ENCODE peak calls at places on chromosomes 1 and 21, in six cellular contexts. T is T-helper 9 cell; B is endodermal cell; S is activated CD4-positive, alpha-beta T cell treated with anti-CD3 and anti-CD28 coated beads, Interleukin-2, amount 50 U/mL, for 4 hours; Z is GM20000; H is stomach. F is an unnamed sample.

GRCh38 chr1:94105501-94105952 is 15.4 kb downstream of the ABCA4 start:
- DNase-seq in T (no peak), B (peak), S (no peak), Z (no peak), H (peak), F (no peak)

GRCh38 chr1:3352084-3352951 is 102.1 kb upstream of the ARHGEF16 start:
- DNase-seq in T (no peak), B (peak), S (no peak), Z (no peak), H (no peak), F (peak)

GRCh38 chr21:35189077-35189863 is 140.2 kb upstream of the RUNX1 start:
- DNase-seq in T (no peak), B (no peak), S (no peak), Z (peak), H (no peak), F (no peak)

GRCh38 chr1:116693759-116694482 is 26.4 kb upstream of the IGSF3 start:
- DNase-seq in T (no peak), B (no peak), S (no peak), Z (no peak), H (no peak), F (peak)

GRCh38 chr1:222095606-222096475 is 354.0 kb upstream of the DUSP10 start:
- DNase-seq in T (peak), B (peak), S (peak), Z (peak), H (peak), F (no peak)

GRCh38 chr1:209485167-209485566 is 98.3 kb upstream of the CAMK1G start:
- DNase-seq in T (no peak), B (no peak), S (no peak), Z (no peak), H (no peak), F (no peak)

GRCh38 chr1:217911908-217912307 is 280.8 kb downstream of the SPATA17 start:
- DNase-seq in T (no peak), B (peak), S (no peak), Z (no peak), H (no peak), F (no peak)

GRCh38 chr1:154809436-154810413 is 60.4 kb downstream of the KCNN3 start:
- DNase-seq in T (no peak), B (no peak), S (no peak), Z (no peak), H (no peak), F (no peak)

GRCh38 chr1:45925728-45926287 is 122.4 kb downstream of the MAST2 start:
- DNase-seq in T (no peak), B (no peak), S (no peak), Z (peak), H (no peak), F (no peak)

GRCh38 chr1:207754942-207755689 is 3.3 kb downstream of the CD46 start:
- DNase-seq in T (no peak), B (no peak), S (no peak), Z (no peak), H (no peak), F (no peak)

GRCh38 chr1:179823693-179824092 is 53.9 kb downstream of the TOR1AIP2 start:
- DNase-seq in T (no peak), B (peak), S (no peak), Z (no peak), H (no peak), F (no peak)

GRCh38 chr1:172935062-172935592 is 115.6 kb downstream of the TNFSF18 start:
- DNase-seq in T (no peak), B (no peak), S (no peak), Z (no peak), H (no peak), F (no peak)

GRCh38 chr1:55685560-55685959 is 470.4 kb upstream of the USP24 start:
- DNase-seq in T (no peak), B (no peak), S (no peak), Z (no peak), H (no peak), F (no peak)

GRCh38 chr1:247647864-247648263 is 31.7 kb downstream of the OR13G1 start:
- DNase-seq in T (no peak), B (peak), S (no peak), Z (no peak), H (peak), F (no peak)

GRCh38 chr1:58047265-58047858 is 499.2 kb downstream of the OMA1 start:
- DNase-seq in T (peak), B (peak), S (peak), Z (peak), H (no peak), F (no peak)

GRCh38 chr1:203733009-203733863 is 31.7 kb upstream of the LAX1 start:
- DNase-seq in T (no peak), B (no peak), S (no peak), Z (no peak), H (no peak), F (no peak)

GRCh38 chr1:15957221-15958090 is 18.4 kb downstream of the ZBTB17 start:
- DNase-seq in T (no peak), B (peak), S (no peak), Z (no peak), H (no peak), F (peak)

GRCh38 chr1:223352944-223353343 is 11.0 kb downstream of the SUSD4 start:
- DNase-seq in T (no peak), B (no peak), S (no peak), Z (no peak), H (no peak), F (no peak)

GRCh38 chr1:233293556-233294446 is 1.7 kb downstream of the PCNX2 start:
- DNase-seq in T (no peak), B (no peak), S (no peak), Z (no peak), H (no peak), F (no peak)

GRCh38 chr1:30028939-30029338 is 694.4 kb downstream of the MATN1 start:
- DNase-seq in T (no peak), B (peak), S (no peak), Z (no peak), H (no peak), F (no peak)

GRCh38 chr1:46547481-46548383 is 3.7 kb downstream of the KNCN start:
- DNase-seq in T (no peak), B (peak), S (no peak), Z (peak), H (no peak), F (peak)

GRCh38 chr1:162321809-162322422 is 54.7 kb downstream of the SPATA46 start:
- DNase-seq in T (no peak), B (no peak), S (no peak), Z (no peak), H (no peak), F (no peak)

GRCh38 chr1:244273845-244274619 is 177.7 kb downstream of the ADSS2 start:
- DNase-seq in T (no peak), B (peak), S (no peak), Z (no peak), H (peak), F (peak)

GRCh38 chr1:240149488-240150094 is 57.9 kb downstream of the FMN2 start:
- DNase-seq in T (no peak), B (no peak), S (no peak), Z (peak), H (no peak), F (no peak)

GRCh38 chr1:27007909-27008582 is 4.6 kb downstream of the TENT5B start:
- DNase-seq in T (no peak), B (peak), S (no peak), Z (no peak), H (peak), F (no peak)

GRCh38 chr1:107964397-107965111 is 426 bp downstream of the VAV3 start:
- DNase-seq in T (no peak), B (peak), S (peak), Z (peak), H (peak), F (peak)

GRCh38 chr1:114352797-114353196 is 158.2 kb downstream of the TRIM33 start:
- DNase-seq in T (no peak), B (no peak), S (no peak), Z (no peak), H (no peak), F (no peak)

GRCh38 chr1:4768553-4768952 is 114.1 kb downstream of the AJAP1 start:
- DNase-seq in T (no peak), B (peak), S (no peak), Z (no peak), H (no peak), F (no peak)

F was measured in posterior vena cava.